ENCODE peak calls at places on chromosomes 1 and 21, in five cellular contexts. D, I, C, Z and Y are unnamed samples.

GRCh38 chr21:27678511-27678910 is 711.6 kb upstream of the ADAMTS5 start:
- DNase-seq in Z (no peak), C (no peak), I (no peak), D (no peak), Y (no peak)

GRCh38 chr1:196558424-196558823 is 49.8 kb downstream of the KCNT2 start:
- DNase-seq in C (no peak), D (no peak), I (peak; percentile 79), Z (no peak), Y (no peak)

GRCh38 chr1:14366361-14367018 is 232.0 kb upstream of the KAZN start:
- DNase-seq in C (no peak), D (no peak), I (no peak), Z (no peak), Y (no peak)

GRCh38 chr1:154730251-154730650 is 122.3 kb upstream of the ADAR start:
- DNase-seq in I (peak; percentile 62), D (no peak), Z (no peak), C (no peak), Y (no peak)

GRCh38 chr1:153535664-153536585 is at the start of gene S100A6:
- DNase-seq in D (peak; percentile 84), Z (peak; percentile 79), I (peak; percentile 91), C (peak; percentile 84), Y (peak; percentile 87)

GRCh38 chr1:242405947-242406346 is 118.5 kb downstream of the PLD5 start:
- DNase-seq in C (no peak), D (no peak), I (no peak), Z (no peak), Y (no peak)

GRCh38 chr1:225834417-225835329 is 24.7 kb downstream of the EPHX1 start:
- DNase-seq in D (no peak), Z (no peak), C (peak; percentile 85), I (peak; percentile 93), Y (peak; percentile 78)

GRCh38 chr1:99018313-99018712 is 13.7 kb upstream of the PLPPR5 start:
- DNase-seq in C (no peak), I (no peak), D (no peak), Z (no peak), Y (no peak)

GRCh38 chr1:154553056-154553822 is 5.2 kb downstream of the UBE2Q1 start:
- DNase-seq in I (no peak), C (no peak), D (no peak), Z (no peak), Y (no peak)

GRCh38 chr1:226609836-226610455 is 61.4 kb downstream of the STUM start:
- DNase-seq in D (no peak), I (peak; percentile 79), Z (no peak), C (no peak), Y (peak; percentile 10)

GRCh38 chr1:85137660-85138059 is 63.2 kb downstream of the SYDE2 start:
- DNase-seq in Z (no peak), I (peak; percentile 31), D (no peak), C (peak; percentile 34), Y (no peak)